ENCODE peak calls at places on chromosomes 11 and 22, in six cellular contexts. V, F, N, U, D and O are unnamed samples. For H3K27me3 and H3K36me3, the result is how much of the 10 kb centered on the place peaks cover.

GRCh38 chr11:88308576-88308975 is 29.0 kb downstream of the CTSC start:
- DNase-seq in N (no peak), D (no peak), F (no peak), U (no peak), V (no peak), O (peak)

GRCh38 chr11:130422251-130422995 is 6.0 kb downstream of the ADAMTS8 start:
- DNase-seq in U (no peak), N (no peak), F (no peak), D (no peak), V (no peak), O (peak)

GRCh38 chr22:44802071-44802700 is 49.8 kb downstream of the ARHGAP8 start:
- DNase-seq in U (no peak), N (no peak), D (no peak), V (no peak), F (no peak), O (no peak)

GRCh38 chr11:30617762-30618161 is 31.6 kb upstream of the MPPED2 start:
- DNase-seq in V (no peak), N (no peak), D (no peak), U (no peak), F (no peak), O (no peak)

GRCh38 chr11:37511425-37511933 is 913.4 kb upstream of the RAG2 start:
- DNase-seq in V (no peak), D (no peak), F (no peak), N (peak), U (no peak), O (no peak)

GRCh38 chr11:135027461-135027860 is 615.4 kb upstream of the B3GAT1 start:
- DNase-seq in N (peak), V (no peak), D (no peak), U (no peak), F (no peak), O (peak)

GRCh38 chr22:23401111-23401909 is 178.8 kb downstream of the IGLL1 start:
- DNase-seq in N (peak), U (no peak), V (no peak), F (no peak), D (peak), O (peak)

GRCh38 chr11:131043251-131043650 is 127.0 kb upstream of the SNX19 start:
- DNase-seq in D (no peak), F (no peak), V (no peak), U (no peak), N (no peak), O (no peak)

GRCh38 chr11:114463999-114464398 is 24.7 kb downstream of the REXO2 start:
- DNase-seq in U (no peak), F (no peak), V (no peak), D (no peak), N (no peak), O (no peak)

GRCh38 chr11:77411717-77412441 is 62.0 kb downstream of the PAK1 start:
- DNase-seq in U (peak), F (peak), N (peak), V (peak), D (peak), O (peak)

GRCh38 chr11:107592813-107593212 is 1.9 kb downstream of the ELMOD1 start:
- DNase-seq in F (no peak), V (no peak), D (no peak), N (peak), U (no peak), O (peak)

GRCh38 chr11:45280449-45280848 is 5.7 kb downstream of the SYT13 start:
- DNase-seq in F (no peak), U (no peak), V (no peak), N (no peak), D (no peak), O (no peak)

GRCh38 chr11:45743556-45744468 is 61.1 kb upstream of the SLC35C1 start:
- DNase-seq in F (no peak), D (no peak), V (no peak), N (no peak), U (no peak), O (peak)

GRCh38 chr11:74679513-74679865 is 51.7 kb downstream of the CHRDL2 start:
- DNase-seq in V (peak), U (no peak), D (peak), N (no peak), F (peak), O (no peak)

GRCh38 chr11:63763506-63764200 is 4.9 kb downstream of the ZFTA start:
- DNase-seq in V (no peak), F (no peak), U (peak), D (peak), N (peak), O (peak)

GRCh38 chr11:12397953-12398352 is 20.6 kb downstream of the PARVA start:
- DNase-seq in U (no peak), F (no peak), D (peak), V (peak), N (peak), O (no peak)

GRCh38 chr11:126981635-126982034 is 18.9 kb downstream of the KIRREL3 start:
- DNase-seq in D (no peak), U (no peak), V (no peak), N (no peak), F (no peak), O (no peak)

GRCh38 chr11:2301631-2302272 is at the start of the genes C11orf21 and TSPAN32:
- DNase-seq in U (peak), F (peak), V (peak), N (peak), D (no peak), O (no peak)

GRCh38 chr11:61173456-61173855 is 12.2 kb upstream of the VPS37C start:
- DNase-seq in N (peak), D (no peak), V (no peak), F (no peak), U (no peak), O (peak)

GRCh38 chr11:29243616-29244015 is 773.2 kb downstream of the KCNA4 start:
- DNase-seq in N (no peak), U (no peak), F (no peak), V (no peak), D (no peak), O (no peak)

GRCh38 chr22:23376256-23376655 is 195.9 kb downstream of the BCR start:
- DNase-seq in N (peak), V (no peak), D (no peak), U (peak), F (no peak), O (peak)

GRCh38 chr22:25169278-25170031 is 30.2 kb upstream of the CRYBB3 start:
- DNase-seq in D (no peak), U (no peak), V (no peak), N (no peak), F (no peak), O (no peak)

GRCh38 chr11:95567685-95568084 is 221.9 kb downstream of the FAM76B start:
- DNase-seq in N (peak), F (no peak), V (no peak), D (no peak), U (no peak), O (no peak)

GRCh38 chr11:119664063-119664572 is 64.9 kb downstream of the NECTIN1 start:
- DNase-seq in F (no peak), V (no peak), N (no peak), U (peak), D (no peak), O (peak)

GRCh38 chr11:73872746-73873412 is 3.8 kb downstream of the COA4 start:
- DNase-seq in N (no peak), D (no peak), F (no peak), U (no peak), V (no peak), O (no peak)

GRCh38 chr11:86765146-86765663 is 35.1 kb upstream of the PRSS23 start:
- DNase-seq in U (no peak), N (peak), F (no peak), D (no peak), V (no peak), O (no peak)

GRCh38 chr11:122690292-122690691 is 34.8 kb downstream of the UBASH3B start:
- DNase-seq in N (no peak), D (no peak), F (no peak), U (no peak), V (no peak), O (no peak)

GRCh38 chr11:93743316-93743715 is 1.8 kb downstream of the C11orf54 start:
- DNase-seq in D (no peak), N (no peak), V (no peak), F (peak), U (peak), O (peak)

GRCh38 chr11:20561915-20562314 is 37.5 kb upstream of the SLC6A5 start:
- DNase-seq in D (no peak), N (no peak), V (no peak), F (no peak), U (no peak), O (no peak)

GRCh38 chr22:19757140-19757984 is 3.2 kb upstream of the TBX1 start:
- DNase-seq in F (no peak), N (no peak), U (no peak), D (no peak), V (no peak), O (peak)

GRCh38 chr11:30392221-30392784 is 69.4 kb downstream of the ARL14EP start:
- DNase-seq in D (no peak), F (no peak), V (no peak), U (no peak), N (peak), O (no peak)

GRCh38 chr11:112637046-112637445 is 324.2 kb upstream of the NCAM1 start:
- DNase-seq in F (no peak), U (no peak), D (no peak), N (no peak), V (no peak), O (no peak)

GRCh38 chr11:45182902-45183301 is 36.5 kb downstream of the PRDM11 start:
- DNase-seq in D (no peak), N (peak), U (no peak), V (no peak), F (no peak), O (peak)

GRCh38 chr22:44743804-44744211 is 8.6 kb upstream of the ARHGAP8 start:
- DNase-seq in D (no peak), F (no peak), N (no peak), U (no peak), V (no peak), O (no peak)

GRCh38 chr22:37752189-37753061 is 55.3 kb upstream of the GCAT start:
- DNase-seq in U (peak), V (peak), N (peak), F (peak), D (peak), O (no peak)

GRCh38 chr11:74325649-74326645 is 14.5 kb upstream of the P4HA3 start:
- DNase-seq in U (peak), N (peak), F (no peak), D (peak), V (peak), O (no peak)

GRCh38 chr11:47672283-47672730 is 29.9 kb upstream of the MTCH2 start:
- DNase-seq in D (no peak), V (no peak), N (no peak), U (no peak), F (no peak), O (no peak)

GRCh38 chr11:118142809-118143208 is 9.8 kb downstream of the SCN4B start:
- DNase-seq in V (no peak), D (no peak), U (no peak), N (no peak), F (peak), O (no peak)
- H3K27me3 ChIP-seq in V (under half), D (half or more), U (under half), N (half or more), F (under half), O (under half)

GRCh38 chr22:46053563-46054090 is 76.7 kb upstream of the WNT7B start:
- DNase-seq in U (peak), V (no peak), F (peak), N (peak), D (peak), O (peak)

GRCh38 chr22:46054091-46054877 is 77.3 kb upstream of the WNT7B start:
- DNase-seq in D (peak), F (peak), V (no peak), N (peak), U (peak), O (peak)

GRCh38 chr22:46051646-46052045 is 74.7 kb upstream of the WNT7B start:
- DNase-seq in U (no peak), N (no peak), V (no peak), F (peak), D (no peak), O (no peak)

GRCh38 chr22:46052331-46052771 is 75.4 kb upstream of the WNT7B start:
- DNase-seq in U (no peak), D (peak), F (peak), V (no peak), N (no peak), O (no peak)

GRCh38 chr22:46052801-46053562 is 76.0 kb upstream of the WNT7B start:
- DNase-seq in D (peak), N (peak), F (peak), U (peak), V (no peak), O (peak)
- H3K4me3 ChIP-seq in D (peak), N (no peak), F (peak), U (peak), V (peak), O (no peak)

GRCh38 chr22:28064941-28065340 is 145.9 kb upstream of the PITPNB start:
- DNase-seq in N (peak), V (no peak), F (no peak), D (no peak), U (no peak), O (no peak)
- H3K36me3 ChIP-seq in N (under half), V (under half), F (under half), D (under half), U (under half), O (under half)

GRCh38 chr22:47203554-47203991 is 441.1 kb downstream of the TBC1D22A start:
- DNase-seq in V (peak), F (peak), U (peak), D (no peak), N (no peak), O (no peak)

GRCh38 chr22:47204002-47204979 is 441.8 kb downstream of the TBC1D22A start:
- DNase-seq in V (peak), U (peak), D (peak), F (peak), N (peak), O (no peak)

GRCh38 chr22:47205562-47205961 is 443.1 kb downstream of the TBC1D22A start:
- DNase-seq in F (no peak), N (no peak), V (peak), U (no peak), D (no peak), O (no peak)

GRCh38 chr22:47206185-47206584 is 443.7 kb downstream of the TBC1D22A start:
- DNase-seq in V (no peak), N (no peak), F (no peak), D (no peak), U (peak), O (no peak)

DNA sequence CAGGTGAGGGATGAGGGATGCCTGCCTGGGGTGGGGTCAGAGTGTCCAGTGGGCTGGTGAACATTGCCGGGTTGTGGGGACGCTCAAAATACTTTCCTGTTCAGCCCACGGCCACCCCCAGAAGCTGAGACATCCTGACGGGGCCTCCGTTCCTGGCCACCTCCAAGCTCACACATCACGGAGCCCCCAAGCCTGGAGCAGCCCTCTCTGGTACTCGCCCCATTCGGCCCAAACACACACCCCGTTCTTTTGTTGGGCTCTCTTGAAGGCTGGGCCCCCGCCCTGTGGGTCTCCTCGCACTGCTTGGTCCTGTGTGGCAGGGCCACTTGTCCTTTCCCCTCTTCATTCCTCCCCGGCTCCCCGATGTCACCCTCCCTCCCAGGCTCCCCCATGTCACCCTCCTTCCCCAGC is 442.6 kb downstream of the TBC1D22A start:
- DNase-seq in N (no peak), V (peak), F (peak), D (peak), U (peak), O (no peak)
- H3K27me3 ChIP-seq in N (under half), V (under half), F (under half), D (under half), U (under half), O (under half)

DNA sequence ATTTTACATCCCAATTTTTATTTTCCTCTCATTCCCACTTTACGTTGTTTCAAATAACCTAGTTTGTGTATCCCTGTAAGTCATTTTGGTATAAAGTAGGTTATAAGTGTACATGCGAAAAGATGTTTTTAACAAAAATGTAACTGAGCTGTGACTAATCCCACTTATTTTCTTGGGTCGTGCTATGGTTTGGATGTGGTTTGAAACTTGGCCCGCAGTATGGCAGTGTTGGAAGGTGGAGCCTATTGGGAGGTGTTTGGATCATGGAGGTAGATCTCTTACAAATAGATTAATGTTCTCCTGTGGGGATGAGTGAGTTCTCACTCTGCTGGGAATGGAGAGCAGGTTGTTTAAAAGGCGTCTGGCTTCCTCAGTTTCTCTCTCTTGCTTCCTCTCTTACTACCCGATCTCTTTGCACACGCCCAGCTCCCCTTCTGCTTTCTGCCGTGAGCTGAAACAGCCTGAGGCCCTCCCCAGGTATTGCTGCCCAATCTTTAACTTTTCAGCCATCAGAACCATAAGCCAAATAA is 7.2 kb downstream of the RPL27A start:
- DNase-seq in F (peak), N (no peak), U (no peak), D (no peak), V (no peak), O (no peak)
- H3K4me3 ChIP-seq in F (no peak), N (peak), U (no peak), D (no peak), V (no peak), O (peak)

DNA sequence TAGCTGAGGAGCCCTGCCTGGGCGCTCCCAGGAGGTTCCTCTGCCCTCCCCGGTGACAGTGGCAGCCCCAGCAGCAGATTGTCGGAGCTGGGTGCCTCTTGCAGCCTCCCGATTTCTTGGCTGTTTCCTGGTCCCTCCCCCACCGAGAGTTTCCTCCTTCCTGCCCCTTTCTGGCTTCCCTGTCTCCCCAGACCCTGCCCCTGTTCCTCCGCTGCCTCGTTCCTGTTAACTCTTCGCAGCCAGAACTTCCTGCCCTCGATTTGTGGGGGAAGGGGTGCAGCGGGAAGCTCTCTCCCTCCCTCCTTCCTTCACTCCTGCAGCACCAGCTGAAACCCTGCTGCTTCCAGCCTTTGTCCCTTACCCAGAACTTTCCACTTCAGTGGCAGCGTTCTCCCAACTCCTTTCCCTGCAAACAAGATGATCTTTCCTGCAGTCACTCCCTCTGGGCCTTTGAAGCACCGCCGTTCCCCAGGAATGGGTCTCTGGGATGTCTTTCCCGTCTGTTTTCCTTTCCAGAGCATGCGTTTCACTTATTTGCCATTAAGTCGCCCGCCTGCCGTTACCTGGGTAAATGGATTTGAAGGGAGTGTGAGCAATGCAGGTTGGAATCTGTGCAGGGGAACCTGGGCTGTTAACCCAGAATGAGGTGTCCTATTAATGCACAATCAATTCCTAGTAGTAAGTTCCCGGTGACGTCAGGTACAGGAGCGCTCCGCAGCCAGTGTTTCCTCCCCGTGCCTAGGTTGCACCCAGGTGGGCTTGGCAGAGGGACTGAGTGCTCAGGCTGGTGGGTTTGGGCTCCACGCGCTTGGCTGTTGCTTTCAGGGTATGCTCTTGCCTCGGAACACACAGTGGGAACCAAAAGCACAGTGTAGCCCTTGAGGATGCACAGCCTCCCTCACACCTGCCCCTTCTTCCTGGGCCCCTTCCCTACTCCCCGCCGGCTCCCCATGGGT is 4.3 kb downstream of the GRK2 start:
- DNase-seq in V (no peak), F (peak), N (peak), U (peak), D (peak), O (peak)
- H3K36me3 ChIP-seq in V (under half), F (under half), N (under half), U (under half), D (under half), O (under half)

GRCh38 chr22:21985214-21985613 is 2.6 kb upstream of the TOP3B start:
- DNase-seq in N (no peak), F (peak), V (no peak), D (no peak), U (no peak), O (no peak)
- H3K27me3 ChIP-seq in N (under half), F (under half), V (under half), D (under half), U (under half), O (under half)

GRCh38 chr11:68141247-68142027 is 20.2 kb upstream of the CHKA start:
- DNase-seq in D (no peak), N (no peak), F (no peak), U (no peak), V (no peak), O (no peak)

GRCh38 chr11:68140496-68141246 is 19.5 kb upstream of the CHKA start:
- DNase-seq in F (no peak), V (no peak), D (no peak), U (no peak), N (no peak), O (no peak)

GRCh38 chr11:68142441-68143309 is 21.5 kb upstream of the CHKA start:
- DNase-seq in F (no peak), N (no peak), D (peak), U (no peak), V (no peak), O (no peak)

GRCh38 chr11:68143310-68143689 is 22.1 kb upstream of the CHKA start:
- DNase-seq in D (peak), V (no peak), F (no peak), U (no peak), N (no peak), O (no peak)

GRCh38 chr11:68142028-68142412 is 20.8 kb upstream of the CHKA start:
- DNase-seq in D (no peak), V (no peak), N (no peak), U (no peak), F (no peak), O (no peak)
- H3K4me3 ChIP-seq in D (no peak), V (no peak), N (no peak), U (no peak), F (no peak), O (no peak)

DNA sequence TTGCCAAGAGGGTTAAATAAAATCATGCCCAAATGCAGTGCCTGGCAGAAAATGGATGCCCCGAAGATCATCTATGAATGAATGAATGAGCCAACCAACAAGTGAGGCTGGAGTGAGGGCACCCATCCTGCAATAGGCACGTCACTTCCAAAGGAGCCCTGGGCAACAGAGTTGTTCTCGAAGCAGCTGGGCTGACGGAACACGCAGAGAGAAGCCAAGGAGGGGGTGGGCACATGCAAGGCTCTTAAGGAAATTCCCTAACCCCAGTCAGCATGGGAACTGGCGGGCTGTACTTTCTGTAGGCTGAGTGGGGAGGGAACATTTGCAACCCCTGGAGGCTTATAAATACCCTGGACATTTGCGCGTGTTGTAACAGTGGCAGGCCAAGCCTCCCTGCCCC is 11.6 kb upstream of the CHADL start:
- DNase-seq in D (no peak), N (no peak), U (no peak), F (no peak), V (no peak), O (no peak)
- H3K36me3 ChIP-seq in D (half or more), N (half or more), U (under half), F (half or more), V (half or more), O (half or more)